ENCODE peak calls at places on chromosomes 16 and 17, in five cellular contexts. V, M, U, E and O are unnamed samples. For H3K27me3, the result is how much of the 10 kb centered on the place peaks cover.

GRCh38 chr16:62077998-62078397 is 41.8 kb upstream of the CDH8 start:
- DNase-seq in E (no peak), V (no peak), U (no peak), M (peak), O (no peak)

GRCh38 chr17:80800775-80801391 is 190.8 kb upstream of the CHMP6 start:
- DNase-seq in E (no peak), M (no peak), U (no peak), V (no peak), O (no peak)

GRCh38 chr16:30910427-30911029 is 12.8 kb upstream of the FBXL19 start:
- DNase-seq in M (peak), E (peak), V (no peak), U (no peak), O (no peak)

GRCh38 chr16:77193377-77193776 is 2.4 kb downstream of the MON1B start:
- DNase-seq in M (no peak), U (no peak), E (no peak), V (no peak), O (no peak)

GRCh38 chr16:88458039-88458772 is 5.1 kb downstream of the ZFPM1 start:
- DNase-seq in E (no peak), V (no peak), M (no peak), U (no peak), O (no peak)

GRCh38 chr16:66212426-66212825 is 154.1 kb upstream of the CDH5 start:
- DNase-seq in V (no peak), M (peak), E (no peak), U (no peak), O (no peak)

GRCh38 chr16:81699596-81699995 is 79.5 kb upstream of the PLCG2 start:
- DNase-seq in V (no peak), E (no peak), U (no peak), M (no peak), O (no peak)

GRCh38 chr16:58651965-58652348 is 22.3 kb upstream of the CNOT1 start:
- DNase-seq in M (no peak), U (no peak), E (peak), V (no peak), O (no peak)

GRCh38 chr17:72117470-72117747 is 3.4 kb upstream of the SOX9 start:
- DNase-seq in V (no peak), U (no peak), E (no peak), M (no peak), O (no peak)

GRCh38 chr16:24610421-24610765 is 71.0 kb downstream of the RBBP6 start:
- DNase-seq in V (peak), U (no peak), M (no peak), E (peak), O (no peak)

GRCh38 chr16:56606688-56607618 is 1.4 kb upstream of the MT2A start:
- DNase-seq in E (peak), V (peak), U (peak), M (no peak), O (peak)

GRCh38 chr17:51322390-51323029 is 62.2 kb downstream of the UTP18 start:
- DNase-seq in U (peak), E (peak), V (no peak), M (no peak), O (no peak)

GRCh38 chr17:286571-286970 is 66.0 kb downstream of the RPH3AL start:
- DNase-seq in U (no peak), V (no peak), E (no peak), M (peak), O (peak)

GRCh38 chr17:7252176-7253043 is at the start of gene ELP5:
- DNase-seq in E (peak), M (peak), U (peak), V (peak), O (peak)

GRCh38 chr16:3009568-3010390 is 2.9 kb upstream of the CLDN9 start:
- DNase-seq in V (no peak), E (peak), U (peak), M (peak), O (no peak)

GRCh38 chr16:2178321-2179106 is 17.9 kb downstream of the CASKIN1 start:
- DNase-seq in M (peak), V (no peak), U (no peak), E (no peak), O (no peak)

GRCh38 chr16:89931964-89932363 is 8.8 kb downstream of the TUBB3 start:
- DNase-seq in V (no peak), U (no peak), E (no peak), M (no peak), O (no peak)

GRCh38 chr17:11628374-11628773 is 30.1 kb downstream of the DNAH9 start:
- DNase-seq in M (no peak), V (no peak), E (no peak), U (no peak), O (no peak)

GRCh38 chr17:55897301-55897700 is 146.4 kb downstream of the PCTP start:
- DNase-seq in E (no peak), V (no peak), M (no peak), U (no peak), O (peak)

GRCh38 chr17:55601874-55602364 is 90.7 kb upstream of the SMIM36 start:
- DNase-seq in V (no peak), E (peak), M (peak), U (peak), O (no peak)

GRCh38 chr16:72014675-72015074 is 6.1 kb downstream of the DHODH start:
- DNase-seq in U (no peak), V (no peak), E (no peak), M (no peak), O (no peak)

DNA sequence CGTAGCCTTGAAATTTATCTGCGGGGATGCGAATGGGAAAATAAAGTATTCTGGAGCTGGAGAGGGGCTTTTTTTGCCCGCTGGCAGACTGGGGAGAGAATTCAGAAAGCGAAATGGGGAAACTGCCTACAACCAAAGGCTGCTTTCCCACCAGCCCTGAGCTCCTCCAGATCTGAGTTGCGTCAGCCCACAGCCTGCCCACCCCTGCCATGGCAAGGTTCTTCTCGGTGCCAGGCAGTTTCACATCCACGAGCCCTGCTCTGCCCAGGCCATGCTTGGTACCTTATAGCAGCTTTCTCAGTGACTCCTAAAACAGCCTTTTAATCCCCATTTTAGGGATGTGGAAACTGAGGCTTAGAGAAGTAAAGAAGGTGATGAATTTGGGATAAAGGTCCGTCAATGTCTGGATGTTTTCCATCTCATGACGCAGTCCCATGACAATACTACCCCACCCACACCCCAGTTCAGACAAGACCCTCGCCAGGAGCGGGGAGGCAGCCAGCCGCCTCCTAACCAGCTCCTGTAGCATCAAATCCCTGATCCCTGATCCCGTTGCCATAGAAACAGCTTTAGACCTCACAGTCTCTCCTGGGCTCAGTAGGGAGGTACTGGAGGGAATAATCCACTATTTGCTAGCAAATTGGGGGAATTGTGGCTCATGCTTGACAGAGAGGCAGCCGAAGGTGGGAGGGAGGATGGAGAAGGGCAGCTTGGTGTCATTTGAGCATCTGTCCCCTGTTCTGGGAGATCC is 113.5 kb downstream of the MGAT5B start:
- DNase-seq in U (no peak), V (no peak), M (no peak), E (no peak), O (no peak)
- H3K27me3 ChIP-seq in U (under half), V (under half), M (under half), E (under half), O (under half)

GRCh38 chr17:63995626-63996025 is 2.5 kb upstream of the PRR29 start:
- DNase-seq in U (no peak), V (no peak), M (no peak), E (no peak), O (peak)

GRCh38 chr17:63998721-63999679 is 849 bp downstream of the PRR29 start:
- DNase-seq in E (no peak), M (no peak), U (no peak), V (no peak), O (peak)

GRCh38 chr17:63998050-63998720 is at the start of gene PRR29:
- DNase-seq in U (no peak), M (peak), E (peak), V (peak), O (peak)

GRCh38 chr17:63996430-63997182 is 1.5 kb upstream of the PRR29 start:
- DNase-seq in V (no peak), E (no peak), M (no peak), U (no peak), O (peak)

GRCh38 chr17:63997341-63998048 is 656 bp upstream of the PRR29 start:
- DNase-seq in V (no peak), M (no peak), U (no peak), E (no peak), O (peak)
- H3K27me3 ChIP-seq in V (under half), M (under half), U (under half), E (half or more), O (under half)

GRCh38 chr17:9715503-9716016 is 70.2 kb downstream of the USP43 start:
- DNase-seq in M (no peak), V (no peak), E (no peak), U (no peak), O (no peak)

GRCh38 chr17:9714801-9715200 is 69.5 kb downstream of the USP43 start:
- DNase-seq in M (no peak), E (no peak), U (no peak), V (no peak), O (no peak)
- H3K27me3 ChIP-seq in M (under half), E (under half), U (under half), V (under half), O (under half)

GRCh38 chr17:49963277-49963625 is 5.7 kb upstream of the DLX4 start:
- DNase-seq in V (no peak), U (no peak), E (no peak), M (no peak), O (no peak)
- H3K27me3 ChIP-seq in V (under half), U (under half), E (half or more), M (half or more), O (half or more)

GRCh38 chr16:985237-985636 is 3.7 kb downstream of the SOX8 start:
- DNase-seq in V (no peak), M (no peak), U (no peak), E (no peak), O (no peak)
- H3K27me3 ChIP-seq in V (under half), M (under half), U (under half), E (half or more), O (under half)

GRCh38 chr17:73480740-73481139 is 163.5 kb downstream of the SDK2 start:
- DNase-seq in V (no peak), E (no peak), U (no peak), M (no peak), O (no peak)
- H3K27me3 ChIP-seq in V (under half), E (under half), U (under half), M (under half), O (under half)

GRCh38 chr17:41919165-41919817 is 540 bp upstream of the ACLY start:
- DNase-seq in V (no peak), U (peak), E (peak), M (peak), O (no peak)
- H3K27me3 ChIP-seq in V (under half), U (under half), E (under half), M (under half), O (under half)

DNA sequence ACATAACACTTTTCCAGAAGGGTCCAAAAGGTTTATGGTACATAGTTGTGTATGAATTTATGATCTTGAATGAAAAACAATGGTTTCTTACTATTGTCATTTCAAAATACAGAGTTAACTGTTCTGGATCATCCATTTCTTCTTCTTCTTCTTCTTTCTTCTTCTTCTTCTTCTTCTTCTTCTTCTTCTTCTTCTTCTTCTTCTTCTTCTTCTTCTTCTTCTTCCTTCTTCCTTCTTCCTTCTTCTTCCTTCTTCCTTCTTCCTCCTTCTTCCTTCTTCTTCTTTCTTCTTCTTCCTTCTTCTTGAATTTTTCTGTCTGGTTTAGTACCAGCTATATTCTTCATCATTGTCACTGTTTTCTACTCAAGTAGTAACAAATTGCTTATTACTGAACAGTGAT is 47.8 kb downstream of the TNRC6C start:
- DNase-seq in U (no peak), V (no peak), M (no peak), E (no peak), O (no peak)
- H3K27me3 ChIP-seq in U (under half), V (under half), M (under half), E (under half), O (under half)

GRCh38 chr17:4605826-4606225 is 21.5 kb downstream of the SMTNL2 start:
- DNase-seq in E (no peak), M (no peak), U (no peak), V (peak), O (no peak)
- H3K27me3 ChIP-seq in E (under half), M (under half), U (under half), V (under half), O (under half)